ENCODE peak calls at places on chromosomes 2 and 18, in ten cellular contexts. U, N, C, B, F, S, A, L, M and O are unnamed samples. For H3K4me1, the result is how much of the 10 kb centered on the place peaks cover.

GRCh38 chr2:174602741-174603140 is 5.1 kb upstream of the WIPF1 start:
- DNase-seq in U (no peak), N (no peak), C (no peak), B (no peak), F (no peak), S (no peak), A (no peak), L (no peak), M (no peak), O (no peak)

GRCh38 chr2:53170463-53170862 is 597.1 kb upstream of the CHAC2 start:
- DNase-seq in U (no peak), N (no peak), C (no peak), B (no peak), F (peak), S (no peak), A (no peak), L (no peak), M (no peak), O (no peak)

GRCh38 chr18:56743115-56743514 is 92.0 kb downstream of the WDR7 start:
- DNase-seq in U (no peak), N (no peak), C (no peak), B (no peak), F (no peak), S (no peak), A (no peak), L (no peak), M (no peak), O (no peak)

GRCh38 chr2:79155826-79156476 is 3.6 kb downstream of the REG3A start:
- DNase-seq in U (no peak), N (no peak), C (no peak), B (no peak), F (no peak), S (no peak), A (no peak), L (no peak), M (no peak), O (no peak)

GRCh38 chr2:37854676-37855282 is 70.3 kb upstream of the RMDN2 start:
- DNase-seq in U (no peak), N (no peak), C (no peak), B (no peak), F (no peak), S (no peak), A (no peak), L (no peak), M (no peak), O (no peak)

GRCh38 chr18:56702946-56703345 is 51.8 kb downstream of the WDR7 start:
- DNase-seq in U (no peak), N (no peak), C (no peak), B (peak), F (peak), S (no peak), A (peak), L (peak), M (peak), O (no peak)

GRCh38 chr18:51857989-51858388 is 482.0 kb upstream of the DCC start:
- DNase-seq in U (no peak), N (no peak), C (no peak), B (no peak), F (no peak), S (no peak), A (peak), L (no peak), M (no peak), O (no peak)

GRCh38 chr2:60400462-60400861 is 153.0 kb downstream of the BCL11A start:
- DNase-seq in U (no peak), N (no peak), C (no peak), B (no peak), F (no peak), S (no peak), A (no peak), L (no peak), M (no peak), O (no peak)

GRCh38 chr2:19897623-19898245 is 4.0 kb downstream of the TTC32 start:
- DNase-seq in U (no peak), N (no peak), C (no peak), B (no peak), F (no peak), S (no peak), A (no peak), L (no peak), M (no peak), O (no peak)

GRCh38 chr18:12399231-12399630 is 8.5 kb upstream of the PRELID3A start:
- DNase-seq in U (no peak), N (no peak), C (no peak), B (no peak), F (no peak), S (no peak), A (no peak), L (no peak), M (no peak), O (peak)

GRCh38 chr2:20422679-20423271 is 24.1 kb upstream of the RHOB start:
- DNase-seq in U (no peak), N (peak), C (peak), B (no peak), F (no peak), S (no peak), A (peak), L (no peak), M (no peak), O (peak)

GRCh38 chr2:113979172-113980128 is 89.6 kb downstream of the ACTR3 start:
- DNase-seq in U (no peak), N (no peak), C (no peak), B (no peak), F (no peak), S (peak), A (peak), L (no peak), M (no peak), O (no peak)

GRCh38 chr2:137842952-137843351 is 121.3 kb upstream of the HNMT start:
- DNase-seq in U (no peak), N (no peak), C (no peak), B (no peak), F (no peak), S (no peak), A (no peak), L (no peak), M (no peak), O (no peak)

GRCh38 chr2:229220254-229220653 is 50.8 kb downstream of the PID1 start:
- DNase-seq in U (no peak), N (no peak), C (no peak), B (no peak), F (no peak), S (no peak), A (no peak), L (no peak), M (no peak), O (no peak)

GRCh38 chr2:120821446-120822160 is 85.9 kb downstream of the GLI2 start:
- DNase-seq in U (no peak), N (no peak), C (no peak), B (no peak), F (no peak), S (no peak), A (no peak), L (no peak), M (no peak), O (peak)

GRCh38 chr2:96549466-96549785 is 12.9 kb downstream of the ARID5A start:
- DNase-seq in U (peak), N (peak), C (no peak), B (no peak), F (no peak), S (no peak), A (no peak), L (no peak), M (no peak), O (peak)

GRCh38 chr2:33322099-33322498 is 154.3 kb upstream of the RASGRP3 start:
- DNase-seq in U (no peak), N (no peak), C (no peak), B (no peak), F (peak), S (no peak), A (no peak), L (peak), M (no peak), O (no peak)

GRCh38 chr2:171319164-171319810 is 114.5 kb downstream of the METTL8 start:
- DNase-seq in U (no peak), N (no peak), C (no peak), B (no peak), F (peak), S (no peak), A (no peak), L (peak), M (no peak), O (no peak)

GRCh38 chr2:160469615-160470204 is 23.9 kb downstream of the RBMS1 start:
- DNase-seq in U (no peak), N (no peak), C (no peak), B (no peak), F (peak), S (no peak), A (no peak), L (no peak), M (no peak), O (no peak)

GRCh38 chr2:64781991-64782390 is 128.3 kb upstream of the SERTAD2 start:
- DNase-seq in U (no peak), N (no peak), C (no peak), B (no peak), F (peak), S (no peak), A (no peak), L (peak), M (no peak), O (no peak)

GRCh38 chr2:164690361-164690760 is 69.1 kb upstream of the GRB14 start:
- DNase-seq in U (no peak), N (no peak), C (no peak), B (no peak), F (no peak), S (no peak), A (no peak), L (no peak), M (no peak), O (no peak)

GRCh38 chr2:238963164-238963969 is 115.5 kb downstream of the TWIST2 start:
- DNase-seq in U (no peak), N (no peak), C (no peak), B (no peak), F (peak), S (no peak), A (no peak), L (peak), M (no peak), O (peak)

GRCh38 chr18:63089041-63089440 is 230.5 kb downstream of the BCL2 start:
- DNase-seq in U (no peak), N (no peak), C (no peak), B (no peak), F (no peak), S (no peak), A (no peak), L (no peak), M (no peak), O (no peak)

GRCh38 chr2:120424274-120424796 is 78.4 kb downstream of the INHBB start:
- DNase-seq in U (no peak), N (no peak), C (peak), B (no peak), F (no peak), S (no peak), A (no peak), L (no peak), M (no peak), O (no peak)

GRCh38 chr2:121007490-121007853 is 271.8 kb downstream of the GLI2 start:
- DNase-seq in U (no peak), N (no peak), C (no peak), B (no peak), F (no peak), S (no peak), A (no peak), L (no peak), M (no peak), O (no peak)

GRCh38 chr18:66226782-66227181 is 377.1 kb downstream of the CDH19 start:
- DNase-seq in U (no peak), N (no peak), C (no peak), B (no peak), F (no peak), S (no peak), A (no peak), L (no peak), M (peak), O (no peak)

GRCh38 chr18:34875150-34875549 is 165.1 kb downstream of the DTNA start:
- DNase-seq in U (no peak), N (no peak), C (no peak), B (no peak), F (no peak), S (no peak), A (no peak), L (no peak), M (no peak), O (no peak)

GRCh38 chr2:143513081-143513480 is 383.9 kb downstream of the ARHGAP15 start:
- DNase-seq in U (no peak), N (no peak), C (peak), B (peak), F (peak), S (no peak), A (peak), L (peak), M (no peak), O (no peak)

GRCh38 chr18:57786038-57786437 is 17.1 kb downstream of the ATP8B1 start:
- DNase-seq in U (no peak), N (no peak), C (no peak), B (no peak), F (no peak), S (no peak), A (no peak), L (no peak), M (no peak), O (no peak)

GRCh38 chr2:109736177-109736827 is 57.8 kb upstream of the RGPD5 start:
- DNase-seq in U (peak), N (peak), C (peak), B (peak), F (peak), S (peak), A (peak), L (peak), M (peak), O (no peak)

GRCh38 chr2:65416945-65417344 is 15.5 kb downstream of the SPRED2 start:
- DNase-seq in U (no peak), N (no peak), C (no peak), B (no peak), F (no peak), S (no peak), A (no peak), L (no peak), M (peak), O (no peak)

DNA sequence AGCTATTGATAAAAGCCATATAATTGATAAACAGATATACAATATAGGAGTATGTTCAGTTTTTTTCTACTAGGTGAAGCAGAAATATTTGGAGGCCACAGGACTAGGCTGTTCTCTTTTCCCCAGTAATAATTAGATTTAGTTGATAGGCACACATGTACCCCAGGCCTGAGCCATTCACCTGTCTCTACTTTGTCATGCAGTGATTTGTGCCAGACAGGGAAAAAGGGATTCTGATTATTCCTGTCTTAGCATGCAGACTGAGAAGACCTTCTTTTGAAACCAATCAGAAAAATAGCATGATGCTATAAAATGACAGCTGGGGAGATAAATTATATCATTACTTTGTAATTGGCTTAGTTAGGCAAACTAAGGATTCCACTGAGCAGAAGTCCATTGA is 94.3 kb downstream of the DOCK10 start:
- DNase-seq in U (no peak), N (no peak), C (no peak), B (no peak), F (no peak), S (no peak), A (no peak), L (no peak), M (no peak), O (no peak)
- H3K4me1 ChIP-seq in U (under half), N (under half), C (under half), B (under half), F (under half), S (under half), A (under half), L (half or more), M (under half), O (under half)

DNA sequence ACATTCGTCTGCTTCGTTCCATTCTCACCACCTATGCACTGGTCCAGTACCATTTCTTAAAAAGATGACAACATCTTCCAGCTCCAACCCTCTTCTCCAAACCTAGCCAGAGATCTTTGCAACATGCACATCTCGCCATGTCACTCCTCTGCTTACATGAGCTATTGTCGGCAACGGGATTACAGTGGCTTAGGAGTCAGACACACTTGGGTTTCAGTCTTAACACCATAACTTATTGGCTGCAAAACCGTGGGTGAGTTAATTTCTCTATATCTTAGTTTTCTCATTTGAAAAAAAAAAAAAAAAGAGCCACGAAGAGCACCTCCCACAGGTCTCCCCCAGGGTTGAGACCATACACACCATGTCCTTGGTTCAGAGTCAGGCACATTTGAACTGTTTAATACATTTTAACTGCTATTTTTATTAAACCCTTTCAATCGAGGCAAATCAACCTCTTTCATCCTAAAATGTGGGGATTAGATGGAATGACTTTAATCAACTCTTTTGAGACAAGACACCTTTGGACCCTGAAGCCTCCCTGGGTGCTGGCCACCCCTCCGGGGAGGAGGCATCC is 889 bp downstream of the ANKRD29 start:
- DNase-seq in U (no peak), N (no peak), C (no peak), B (no peak), F (no peak), S (no peak), A (no peak), L (no peak), M (no peak), O (no peak)
- H3K4me3 ChIP-seq in U (peak), N (peak), C (peak), B (peak), F (peak), S (no peak), A (peak), L (peak), M (peak), O (no peak)

GRCh38 chr2:85753525-85754312 is at the start of gene ATOH8:
- DNase-seq in U (peak), N (peak), C (peak), B (peak), F (peak), S (peak), A (peak), L (peak), M (no peak), O (peak)
- H3K27ac ChIP-seq in U (peak), N (peak), C (peak), B (no peak), F (peak), S (peak), A (peak), L (peak), M (no peak), O (peak)

GRCh38 chr18:48539406-48540328 is 836 bp downstream of the CTIF start:
- DNase-seq in U (peak), N (peak), C (peak), B (peak), F (peak), S (peak), A (peak), L (peak), M (no peak), O (peak)
- H3K4me1 ChIP-seq in U (under half), N (under half), C (under half), B (under half), F (under half), S (under half), A (under half), L (under half), M (under half), O (under half)

GRCh38 chr2:230942920-230943896 is 18.2 kb upstream of the GPR55 start:
- DNase-seq in U (no peak), N (no peak), C (no peak), B (no peak), F (peak), S (no peak), A (no peak), L (no peak), M (no peak), O (peak)
- H3K4me3 ChIP-seq in U (peak), N (no peak), C (no peak), B (no peak), F (no peak), S (no peak), A (no peak), L (no peak), M (no peak), O (no peak)

GRCh38 chr2:72545790-72546189 is 280.0 kb downstream of the EXOC6B start:
- DNase-seq in U (no peak), N (no peak), C (no peak), B (no peak), F (no peak), S (no peak), A (no peak), L (no peak), M (no peak), O (no peak)
- H3K27ac ChIP-seq in U (no peak), N (no peak), C (no peak), B (no peak), F (no peak), S (no peak), A (no peak), L (no peak), M (no peak), O (no peak)